ENCODE peak calls at places on chromosomes 16 and 17, in four cellular contexts. E is mammary epithelial cell, N is NT2/D1, S is neural progenitor cell. M is an unnamed sample.

GRCh38 chr16:52825882-52826281 is 226.8 kb downstream of the CHD9NB start:
- DNase-seq in S (no peak), N (no peak), E (peak), M (no peak)

GRCh38 chr16:23863511-23864422 is 28.0 kb downstream of the PRKCB start:
- DNase-seq in S (no peak), E (no peak), N (no peak), M (no peak)

GRCh38 chr16:85986931-85987749 is 88.2 kb downstream of the IRF8 start:
- DNase-seq in E (no peak), N (peak), S (peak), M (no peak)

GRCh38 chr16:72921620-72922019 is 126.3 kb downstream of the ZFHX3 start:
- DNase-seq in N (no peak), S (no peak), E (no peak), M (no peak)

GRCh38 chr17:34703533-34703932 is 124.2 kb downstream of the TMEM132E start:
- DNase-seq in N (peak), S (peak), E (peak), M (peak)

GRCh38 chr16:15765880-15766279 is 90.9 kb downstream of the MYH11 start:
- DNase-seq in N (no peak), E (peak), S (peak), M (peak)

GRCh38 chr17:50165066-50165465 is 739 bp upstream of the SGCA start:
- DNase-seq in E (no peak), S (no peak), N (no peak), M (no peak)

GRCh38 chr16:11047057-11047456 is 102.7 kb downstream of the CLEC16A start:
- DNase-seq in S (no peak), E (no peak), N (no peak), M (no peak)

GRCh38 chr16:84532299-84532724 is 27.9 kb upstream of the MEAK7 start:
- DNase-seq in S (peak), E (peak), N (peak), M (no peak)

GRCh38 chr16:86761117-86761971 is 183.0 kb downstream of the FOXL1 start:
- DNase-seq in S (peak), N (peak), E (peak), M (peak)

GRCh38 chr16:31464781-31465260 is 5.5 kb downstream of the ARMC5 start:
- DNase-seq in E (no peak), N (no peak), S (no peak), M (no peak)

GRCh38 chr17:28249706-28250105 is 69.3 kb upstream of the TMEM97 start:
- DNase-seq in E (no peak), S (no peak), N (no peak), M (no peak)

GRCh38 chr16:55257971-55258613 is 65.9 kb upstream of the IRX6 start:
- DNase-seq in E (peak), S (peak), N (peak), M (peak)

GRCh38 chr17:75111777-75112176 is 2.0 kb downstream of the ARMC7 start:
- DNase-seq in N (no peak), S (no peak), E (no peak), M (no peak)

GRCh38 chr16:15521758-15522509 is 87.5 kb downstream of the BMERB1 start:
- DNase-seq in E (peak), N (no peak), S (no peak), M (no peak)

GRCh38 chr17:8014558-8014850 is 12.1 kb downstream of the GUCY2D start:
- DNase-seq in N (no peak), S (no peak), E (no peak), M (no peak)

GRCh38 chr16:3655791-3656490 is 1.4 kb downstream of the DNASE1 start:
- DNase-seq in N (no peak), S (no peak), E (no peak), M (no peak)

GRCh38 chr17:28346746-28347246 is 10.5 kb downstream of the POLDIP2 start:
- DNase-seq in E (no peak), S (peak), N (no peak), M (no peak)

GRCh38 chr16:53744449-53744848 is 40.5 kb downstream of the FTO start:
- DNase-seq in S (no peak), N (no peak), E (no peak), M (peak)

GRCh38 chr16:71707199-71707598 is 17.3 kb downstream of the PHLPP2 start:
- DNase-seq in N (peak), E (no peak), S (peak), M (no peak)

GRCh38 chr16:70795513-70795912 is 5.4 kb downstream of the VAC14 start:
- DNase-seq in N (no peak), E (no peak), S (no peak), M (no peak)

GRCh38 chr16:12027558-12027957 is 51.0 kb downstream of the SNX29 start:
- DNase-seq in E (no peak), S (no peak), N (no peak), M (no peak)

GRCh38 chr16:84499638-84500037 is 4.8 kb downstream of the MEAK7 start:
- DNase-seq in S (no peak), E (no peak), N (no peak), M (no peak)

GRCh38 chr17:40314557-40314953 is 5.6 kb downstream of the RARA start:
- DNase-seq in N (no peak), E (peak), S (no peak), M (peak)

GRCh38 chr16:11949527-11949926 is 7.7 kb upstream of the NPIPB2 start:
- DNase-seq in S (peak), N (peak), E (peak), M (peak)

GRCh38 chr16:85999778-86000177 is 100.8 kb downstream of the IRF8 start:
- DNase-seq in E (no peak), S (no peak), N (no peak), M (no peak)

GRCh38 chr17:36978810-36979584 is 30.2 kb downstream of the AATF start:
- DNase-seq in E (no peak), N (no peak), S (no peak), M (no peak)

GRCh38 chr17:3857261-3858105 is 11.4 kb upstream of the NCBP3 start:
- DNase-seq in N (no peak), E (no peak), S (no peak), M (no peak)

GRCh38 chr17:69245617-69246016 is 17.0 kb upstream of the ABCA10 start:
- DNase-seq in S (no peak), E (no peak), N (no peak), M (no peak)

GRCh38 chr16:61419771-61420170 is 616.5 kb downstream of the CDH8 start:
- DNase-seq in S (peak), E (no peak), N (no peak), M (no peak)

GRCh38 chr16:12539185-12539929 is 264.3 kb downstream of the CPPED1 start:
- DNase-seq in N (no peak), S (no peak), E (peak), M (peak)

GRCh38 chr17:39591958-39592954 is 15.5 kb downstream of the NEUROD2 start:
- DNase-seq in S (peak), N (peak), E (peak), M (peak)

GRCh38 chr17:66230918-66231543 is 1.8 kb upstream of the APOH start:
- DNase-seq in E (no peak), S (no peak), N (no peak), M (no peak)

GRCh38 chr17:39527220-39527813 is 66.0 kb downstream of the CDK12 start:
- DNase-seq in E (peak), S (peak), N (no peak), M (peak)

GRCh38 chr16:7629571-7629970 is 296.9 kb downstream of the RBFOX1 start:
- DNase-seq in S (no peak), E (no peak), N (no peak), M (no peak)

GRCh38 chr17:8105957-8106398 is 12.3 kb downstream of the ALOXE3 start:
- DNase-seq in S (no peak), N (no peak), E (peak), M (no peak)

GRCh38 chr17:51607512-51607911 is 347.2 kb downstream of the UTP18 start:
- DNase-seq in E (no peak), S (peak), N (no peak), M (no peak)

GRCh38 chr17:45038771-45039634 is 12.4 kb downstream of the DCAKD start:
- DNase-seq in N (no peak), S (no peak), E (no peak), M (no peak)

GRCh38 chr17:45043813-45044540 is 7.5 kb downstream of the DCAKD start:
- DNase-seq in S (no peak), N (no peak), E (peak), M (no peak)

GRCh38 chr17:45040459-45040858 is 11.0 kb downstream of the DCAKD start:
- DNase-seq in N (peak), E (no peak), S (peak), M (no peak)

GRCh38 chr17:45043268-45043681 is 8.2 kb downstream of the DCAKD start:
- DNase-seq in E (peak), N (no peak), S (no peak), M (no peak)

DNA sequence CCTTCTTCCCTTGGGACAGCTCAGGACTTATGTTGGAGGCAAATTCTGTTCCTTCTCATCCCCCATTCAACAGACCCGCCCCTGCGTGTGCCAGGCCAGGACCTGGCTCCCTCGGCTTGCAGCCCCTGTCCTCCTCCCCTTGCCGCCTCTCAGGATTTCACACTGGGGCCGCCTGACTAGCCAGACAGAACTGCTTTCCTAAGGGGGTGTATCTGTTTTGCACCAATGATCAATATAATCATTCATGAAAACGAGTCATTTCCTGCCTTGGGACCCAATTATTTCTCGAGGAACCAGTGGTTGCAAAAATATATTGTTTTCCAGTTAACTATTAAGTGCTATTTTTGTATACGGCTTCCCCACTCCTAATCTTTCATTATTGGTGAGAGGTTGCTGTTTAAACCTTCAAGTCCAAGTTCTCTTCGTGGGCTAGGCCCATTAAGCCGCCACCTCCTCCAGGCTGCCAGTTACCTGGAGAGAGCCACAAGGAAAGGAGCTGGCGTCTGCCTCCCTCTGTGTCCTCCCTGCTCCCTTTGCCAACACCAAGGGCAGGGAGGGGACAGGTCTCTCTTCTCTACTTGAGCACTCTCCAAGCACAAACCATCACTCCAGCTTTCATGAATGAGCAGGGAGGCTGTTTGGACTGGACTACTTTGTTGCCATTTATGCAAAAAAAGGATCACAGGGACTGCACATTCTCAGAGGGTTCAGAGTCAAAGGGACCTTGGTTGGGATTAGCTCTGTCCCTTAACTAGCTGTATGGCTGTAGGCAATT is 8.9 kb downstream of the DCAKD start:
- DNase-seq in E (no peak), N (no peak), S (no peak), M (no peak)
- H3K9ac ChIP-seq in E (no peak), N (peak), S (no peak), M (no peak)

GRCh38 chr17:1766382-1767135 is 4.7 kb downstream of the SERPINF1 start:
- DNase-seq in S (no peak), N (no peak), E (no peak), M (no peak)
- H3K9ac ChIP-seq in S (no peak), N (no peak), E (no peak), M (no peak)

GRCh38 chr16:81710596-81710995 is 68.5 kb upstream of the PLCG2 start:
- DNase-seq in S (peak), N (no peak), E (no peak), M (no peak)
- H3K9ac ChIP-seq in S (no peak), N (no peak), E (no peak), M (no peak)

DNA sequence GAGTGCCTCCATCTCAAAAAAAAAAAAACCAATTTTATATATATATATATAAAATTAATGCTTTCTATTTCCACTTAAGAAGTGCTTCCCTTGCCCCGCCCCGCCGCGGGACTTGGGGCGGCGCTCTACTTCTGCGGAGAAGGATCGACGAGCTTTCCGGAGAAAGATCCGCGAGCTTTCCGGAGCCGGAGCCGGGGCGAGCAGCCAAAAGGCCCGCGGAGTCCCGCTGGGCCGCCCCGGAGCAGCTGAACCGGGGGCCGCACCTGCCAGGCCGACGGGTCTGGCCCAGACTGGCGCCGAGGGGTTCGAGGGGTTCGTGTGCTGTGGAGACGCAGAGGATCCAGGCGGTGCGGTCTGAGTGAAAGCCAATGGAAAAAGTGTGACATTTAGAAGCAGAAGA is 50.7 kb downstream of the TBC1D26 start:
- DNase-seq in S (no peak), E (no peak), N (no peak), M (no peak)
- H3K9ac ChIP-seq in S (no peak), E (no peak), N (no peak), M (no peak)

GRCh38 chr16:8764486-8765250 is 32.8 kb downstream of the TMEM186 start:
- DNase-seq in N (no peak), S (no peak), E (no peak), M (no peak)

GRCh38 chr16:8773537-8773936 is 23.9 kb downstream of the TMEM186 start:
- DNase-seq in S (no peak), N (no peak), E (no peak), M (no peak)

GRCh38 chr16:8763899-8764298 is 33.5 kb downstream of the TMEM186 start:
- DNase-seq in E (no peak), S (peak), N (no peak), M (no peak)

GRCh38 chr16:8767176-8767575 is 30.3 kb downstream of the TMEM186 start:
- DNase-seq in S (no peak), N (no peak), E (no peak), M (no peak)

GRCh38 chr16:8768701-8769100 is 28.7 kb downstream of the TMEM186 start:
- DNase-seq in S (peak), N (peak), E (no peak), M (no peak)
- H3K9ac ChIP-seq in S (no peak), N (no peak), E (no peak), M (no peak)

GRCh38 chr16:14151256-14152030 is 80.3 kb downstream of the MRTFB start:
- DNase-seq in N (no peak), E (no peak), S (no peak), M (no peak)
- H3K9ac ChIP-seq in N (no peak), E (no peak), S (no peak), M (no peak)

DNA sequence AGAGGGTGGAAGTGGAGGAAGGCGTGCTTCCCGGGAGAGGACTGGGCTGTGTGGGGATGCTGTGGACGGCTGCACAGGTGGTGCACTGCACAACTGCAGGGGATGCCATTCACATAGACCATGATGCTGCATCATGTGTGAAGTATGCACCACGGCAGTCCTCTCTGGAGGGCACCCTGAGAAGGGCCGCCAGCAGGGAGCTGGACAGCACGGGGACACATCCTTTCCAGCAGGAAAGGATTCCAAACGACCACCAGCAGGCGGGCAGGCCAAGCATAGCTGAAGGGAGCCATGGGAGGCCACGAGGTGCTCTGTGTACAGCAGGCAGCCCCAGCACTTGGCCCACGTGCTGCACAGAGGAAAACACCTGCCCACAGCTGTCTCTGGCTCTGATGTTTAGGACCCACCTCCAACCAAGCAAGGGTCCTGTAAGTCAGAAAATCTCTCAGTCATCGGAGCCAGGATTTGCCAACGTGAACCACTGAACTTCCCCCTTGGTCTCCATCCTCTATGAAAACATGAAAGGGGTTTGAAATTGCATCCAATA is 10.1 kb downstream of the ACTG1 start:
- DNase-seq in N (no peak), S (no peak), E (no peak), M (no peak)
- H3K9ac ChIP-seq in N (no peak), S (no peak), E (no peak), M (no peak)